ENCODE peak calls at places on chromosomes 5 and 9, in ten cellular contexts. B is neural progenitor cell; U is CD8-positive, alpha-beta T cell; W is A673; Q is ovary; O is stomach; T is AG09319; R is Calu3; C is sigmoid colon; A is endothelial cell. K is an unnamed sample.

GRCh38 chr5:36457511-36458260 is 148.7 kb upstream of the SLC1A3 start:
- DNase-seq in Q (no peak), T (no peak), W (no peak), O (no peak), A (no peak), B (no peak), R (no peak), U (no peak), C (no peak), K (no peak)

GRCh38 chr5:103402861-103403260 is 144.3 kb downstream of the MACIR start:
- DNase-seq in T (no peak), A (no peak), Q (no peak), R (peak; percentile 62), B (no peak), O (no peak), C (no peak), W (peak; percentile 64), U (no peak), K (no peak)

GRCh38 chr5:43773032-43773830 is 170.3 kb downstream of the NNT start:
- DNase-seq in T (peak; percentile 45), B (no peak), A (no peak), O (no peak), Q (no peak), W (peak; percentile 87), R (peak; percentile 18), C (no peak), U (no peak), K (no peak)

GRCh38 chr5:13783731-13784130 is 160.8 kb downstream of the DNAH5 start:
- DNase-seq in Q (no peak), W (no peak), O (no peak), B (no peak), U (no peak), A (no peak), T (peak; percentile 31), R (no peak), C (no peak), K (no peak)

GRCh38 chr5:139764250-139764791 is 31.3 kb upstream of the PSD2 start:
- DNase-seq in Q (peak; percentile 56), T (no peak), W (no peak), B (peak; percentile 93), C (no peak), R (no peak), U (peak; percentile 30), O (no peak), A (no peak), K (peak; percentile 61)

GRCh38 chr9:124180557-124180956 is 77.2 kb upstream of the NEK6 start:
- DNase-seq in B (no peak), O (peak; percentile 59), W (peak; percentile 32), T (peak; percentile 10), Q (peak; percentile 39), A (no peak), R (no peak), C (peak; percentile 73), U (no peak), K (no peak)

GRCh38 chr5:111254613-111255012 is 30.4 kb downstream of the CAMK4 start:
- DNase-seq in A (no peak), T (no peak), W (no peak), U (peak; percentile 58), B (no peak), R (peak; percentile 12), C (no peak), O (no peak), Q (no peak), K (no peak)

GRCh38 chr9:117494401-117495130 is 79.7 kb upstream of the ASTN2 start:
- DNase-seq in W (no peak), A (no peak), O (no peak), R (no peak), Q (no peak), T (no peak), C (no peak), U (no peak), B (no peak), K (no peak)

GRCh38 chr5:120446068-120446492 is 18.0 kb upstream of the PRR16 start:
- DNase-seq in R (no peak), Q (no peak), U (no peak), T (peak; percentile 61), W (peak; percentile 78), B (no peak), O (no peak), A (no peak), C (no peak), K (no peak)

GRCh38 chr9:15249042-15249818 is 57.8 kb downstream of the TTC39B start:
- DNase-seq in C (no peak), B (peak; percentile 59), A (peak; percentile 20), Q (no peak), T (peak; percentile 23), U (no peak), O (no peak), W (no peak), R (no peak), K (no peak)

GRCh38 chr5:143679777-143680176 is 132.2 kb upstream of the HMHB1 start:
- DNase-seq in A (no peak), O (no peak), Q (no peak), T (no peak), R (no peak), U (no peak), B (no peak), W (no peak), C (no peak), K (no peak)

GRCh38 chr9:115520626-115521025 is 402.7 kb upstream of the TNC start:
- DNase-seq in Q (no peak), C (no peak), B (peak; percentile 10), U (no peak), T (no peak), R (no peak), A (no peak), W (no peak), O (no peak), K (no peak)

GRCh38 chr9:115525438-115526058 is 407.6 kb upstream of the TNC start:
- DNase-seq in R (no peak), O (no peak), C (peak; percentile 70), B (no peak), Q (no peak), A (no peak), T (no peak), W (no peak), U (no peak), K (no peak)

GRCh38 chr9:115522928-115523327 is 405.0 kb upstream of the TNC start:
- DNase-seq in U (no peak), C (no peak), Q (no peak), T (no peak), W (no peak), O (no peak), B (no peak), R (no peak), A (no peak), K (no peak)

GRCh38 chr9:115524467-115525059 is 406.6 kb upstream of the TNC start:
- DNase-seq in R (peak; percentile 36), B (peak; percentile 75), A (peak; percentile 47), C (no peak), U (no peak), W (peak; percentile 95), Q (no peak), T (no peak), O (no peak), K (no peak)
- TF ChIP-seq CTCF in R (peak; percentile 25), B (peak; percentile 88), A (peak; percentile 69), C (peak; percentile 72), U (peak; percentile 40), W (peak; percentile 89), Q (no peak), T (peak; percentile 82), O (peak; percentile 54), K (no peak)

DNA sequence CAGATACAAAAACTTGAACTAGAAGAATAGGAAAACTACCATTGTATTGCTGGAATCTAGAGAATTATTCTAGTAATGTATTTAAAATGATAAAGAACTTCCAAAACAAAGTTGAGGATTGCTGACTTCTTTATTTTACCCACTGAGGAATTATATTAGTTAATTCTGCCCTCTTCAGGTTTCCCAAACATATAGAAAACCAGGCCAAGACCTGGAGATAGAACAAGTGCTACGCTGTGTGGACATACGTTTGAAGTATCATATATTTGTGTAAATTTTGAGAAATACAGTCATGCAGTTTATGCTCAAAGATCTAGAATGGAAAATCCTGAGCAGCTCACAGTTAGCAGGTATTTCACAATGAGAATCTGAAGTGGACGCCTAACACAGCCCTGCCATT is 162.3 kb upstream of the CYLC2 start:
- DNase-seq in O (no peak), T (no peak), R (no peak), B (no peak), C (no peak), A (no peak), W (no peak), Q (no peak), U (no peak), K (no peak)
- TF ChIP-seq CTCF in O (no peak), T (no peak), R (no peak), B (no peak), C (no peak), A (no peak), W (no peak), Q (no peak), U (no peak), K (no peak)

DNA sequence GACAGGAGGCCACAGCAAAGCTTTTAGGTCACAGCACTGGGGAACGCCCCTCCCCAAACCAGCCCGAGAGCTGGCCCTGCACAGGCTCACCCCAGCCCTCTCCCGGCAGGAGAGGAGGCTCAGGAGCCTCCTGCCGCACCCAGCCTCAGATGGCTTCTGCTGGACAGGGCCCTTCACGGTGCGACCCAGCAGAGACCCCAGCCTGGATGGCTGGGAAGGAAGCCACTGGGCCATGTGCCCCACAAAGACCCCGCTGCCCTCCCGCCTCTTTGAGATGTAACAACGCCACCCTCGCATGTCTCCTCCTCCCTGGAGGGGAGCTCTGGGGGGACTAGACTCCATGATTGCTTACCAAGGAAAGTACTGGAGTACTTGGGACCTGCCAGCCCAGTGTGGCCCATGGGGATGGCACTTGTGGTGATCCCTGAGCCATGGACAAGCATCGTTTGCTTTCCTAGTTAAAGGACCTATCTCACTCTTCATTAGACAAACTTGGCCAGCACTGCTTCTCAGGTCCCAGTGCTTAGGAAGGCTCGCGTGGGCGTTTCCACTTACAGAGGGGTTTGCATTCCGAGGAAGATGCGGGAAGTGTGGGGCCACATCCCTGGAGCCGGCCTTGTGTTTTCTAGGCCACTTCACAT is 9.0 kb downstream of the MYMK start:
- DNase-seq in B (no peak), U (no peak), Q (no peak), A (no peak), O (no peak), W (no peak), C (no peak), R (no peak), T (no peak), K (no peak)
- TF ChIP-seq CTCF in B (no peak), U (no peak), Q (no peak), A (no peak), O (no peak), W (no peak), C (no peak), R (no peak), T (no peak), K (no peak)

DNA sequence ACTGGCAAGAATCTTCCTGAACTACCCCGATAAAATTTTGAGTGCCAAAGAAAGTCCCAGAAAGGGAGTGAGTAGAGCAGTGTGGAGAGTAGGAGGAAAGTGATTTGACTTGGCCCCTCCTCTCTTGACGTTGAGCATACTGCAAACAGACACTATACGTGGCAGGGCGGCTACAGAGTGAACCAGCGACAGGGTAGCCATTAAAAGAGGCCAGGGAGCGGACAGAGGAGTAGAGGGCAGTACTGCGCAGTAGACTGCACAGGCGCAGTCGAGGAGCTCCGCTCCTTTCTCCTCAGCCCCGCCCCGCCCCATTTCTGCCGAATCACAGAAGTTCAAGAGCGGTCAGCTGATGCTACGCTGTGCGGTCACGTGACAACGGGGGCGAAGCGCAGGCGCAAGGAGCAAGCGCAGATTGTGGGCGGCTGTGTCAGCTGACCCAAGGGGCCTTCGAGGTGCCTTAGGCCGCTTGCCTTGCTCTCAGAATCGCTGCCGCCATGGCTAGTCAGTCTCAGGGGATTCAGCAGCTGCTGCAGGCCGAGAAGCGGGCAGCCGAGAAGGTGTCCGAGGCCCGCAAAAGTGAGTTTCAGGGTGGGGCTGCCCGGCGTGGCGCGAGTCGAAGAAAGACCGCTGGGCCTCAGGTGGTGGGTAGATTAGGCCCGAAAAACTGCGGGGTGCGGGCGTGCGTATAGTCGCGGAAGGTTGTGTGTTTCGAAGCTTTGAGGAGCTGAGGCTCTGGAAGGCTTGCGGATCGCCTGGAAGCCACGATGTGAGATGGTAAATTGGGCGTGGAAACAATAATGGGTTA is at the start of gene ATP6V1G1:
- DNase-seq in C (peak; percentile 100), A (peak; percentile 98), W (peak; percentile 99), Q (peak; percentile 100), T (peak; percentile 98), U (peak; percentile 99), O (peak; percentile 100), B (peak; percentile 100), R (peak; percentile 97), K (peak; percentile 96)
- TF ChIP-seq CTCF in C (no peak), A (no peak), W (no peak), Q (peak; percentile 27), T (peak; percentile 22), U (no peak), O (no peak), B (no peak), R (no peak), K (no peak)